ENCODE peak calls at places on chromosomes 16 and 17, in five cellular contexts. One of them, this sample, is unnamed. For H3K9me3 and H3K4me1, the result is how much of the 10 kb centered on the place peaks cover.

GRCh38 chr17:67310406-67310805 is 56.0 kb downstream of the PSMD12 start:
- DNase-seq in uterus: no peak
- DNase-seq in IMR-90: no peak
- DNase-seq in neural progenitor cell: no peak
- DNase-seq in HCT116: no peak
- DNase-seq in this sample: no peak

GRCh38 chr16:3920206-3920605 is 39.7 kb upstream of the CREBBP start:
- DNase-seq in neural progenitor cell: no peak
- DNase-seq in IMR-90: no peak
- DNase-seq in HCT116: no peak
- DNase-seq in uterus: no peak
- DNase-seq in this sample: no peak

GRCh38 chr17:45413498-45413923 is 19.2 kb downstream of the ARHGAP27 start:
- DNase-seq in IMR-90: no peak
- DNase-seq in neural progenitor cell: no peak
- DNase-seq in uterus: no peak
- DNase-seq in HCT116: no peak
- DNase-seq in this sample: no peak

GRCh38 chr16:47888142-47888541 is 267.7 kb downstream of the ABCC12 start:
- DNase-seq in HCT116: no peak
- DNase-seq in neural progenitor cell: peak
- DNase-seq in uterus: no peak
- DNase-seq in IMR-90: peak
- DNase-seq in this sample: no peak

GRCh38 chr17:75552847-75553552 is 27.5 kb downstream of the LLGL2 start:
- DNase-seq in uterus: no peak
- DNase-seq in HCT116: no peak
- DNase-seq in neural progenitor cell: peak
- DNase-seq in IMR-90: peak
- DNase-seq in this sample: peak

GRCh38 chr17:787641-788221 is 5.6 kb downstream of the MRM3 start:
- DNase-seq in HCT116: no peak
- DNase-seq in neural progenitor cell: no peak
- DNase-seq in IMR-90: no peak
- DNase-seq in uterus: no peak
- DNase-seq in this sample: no peak

GRCh38 chr17:49365667-49366066 is 3.6 kb upstream of the ZNF652 start:
- DNase-seq in HCT116: peak
- DNase-seq in IMR-90: no peak
- DNase-seq in neural progenitor cell: peak
- DNase-seq in uterus: no peak
- DNase-seq in this sample: no peak

GRCh38 chr17:74042241-74042640 is 161.2 kb upstream of the RPL38 start:
- DNase-seq in uterus: no peak
- DNase-seq in IMR-90: no peak
- DNase-seq in HCT116: no peak
- DNase-seq in neural progenitor cell: no peak
- DNase-seq in this sample: no peak

GRCh38 chr17:63431939-63432804 is 13.9 kb downstream of the CYB561 start:
- DNase-seq in neural progenitor cell: no peak
- DNase-seq in IMR-90: peak
- DNase-seq in HCT116: no peak
- DNase-seq in uterus: no peak
- DNase-seq in this sample: no peak

GRCh38 chr16:78310990-78311561 is 211.6 kb downstream of the WWOX start:
- DNase-seq in IMR-90: peak
- DNase-seq in neural progenitor cell: peak
- DNase-seq in HCT116: no peak
- DNase-seq in uterus: no peak
- DNase-seq in this sample: peak

GRCh38 chr16:87620201-87620495 is 17.8 kb downstream of the JPH3 start:
- DNase-seq in HCT116: no peak
- DNase-seq in neural progenitor cell: peak
- DNase-seq in IMR-90: no peak
- DNase-seq in uterus: no peak
- DNase-seq in this sample: no peak

GRCh38 chr16:50591800-50592771 is 43.9 kb downstream of the NKD1 start:
- DNase-seq in IMR-90: no peak
- DNase-seq in HCT116: no peak
- DNase-seq in neural progenitor cell: no peak
- DNase-seq in uterus: peak
- DNase-seq in this sample: no peak

GRCh38 chr17:37755455-37755854 is 10.6 kb upstream of the HNF1B start:
- DNase-seq in HCT116: no peak
- DNase-seq in IMR-90: no peak
- DNase-seq in uterus: no peak
- DNase-seq in neural progenitor cell: no peak
- DNase-seq in this sample: no peak

GRCh38 chr16:85390511-85391174 is 222.5 kb upstream of the GSE1 start:
- DNase-seq in HCT116: peak
- DNase-seq in uterus: peak
- DNase-seq in IMR-90: peak
- DNase-seq in neural progenitor cell: no peak
- DNase-seq in this sample: peak

GRCh38 chr16:71229344-71229743 is 1.2 kb downstream of the HYDIN start:
- DNase-seq in uterus: no peak
- DNase-seq in IMR-90: no peak
- DNase-seq in neural progenitor cell: no peak
- DNase-seq in HCT116: no peak
- DNase-seq in this sample: no peak

GRCh38 chr16:71230122-71230845 is at the start of gene HYDIN:
- DNase-seq in IMR-90: peak
- DNase-seq in HCT116: no peak
- DNase-seq in uterus: no peak
- DNase-seq in neural progenitor cell: peak
- DNase-seq in this sample: no peak

GRCh38 chr16:71225145-71225544 is 5.4 kb downstream of the HYDIN start:
- DNase-seq in IMR-90: no peak
- DNase-seq in HCT116: no peak
- DNase-seq in uterus: no peak
- DNase-seq in neural progenitor cell: no peak
- DNase-seq in this sample: no peak

DNA sequence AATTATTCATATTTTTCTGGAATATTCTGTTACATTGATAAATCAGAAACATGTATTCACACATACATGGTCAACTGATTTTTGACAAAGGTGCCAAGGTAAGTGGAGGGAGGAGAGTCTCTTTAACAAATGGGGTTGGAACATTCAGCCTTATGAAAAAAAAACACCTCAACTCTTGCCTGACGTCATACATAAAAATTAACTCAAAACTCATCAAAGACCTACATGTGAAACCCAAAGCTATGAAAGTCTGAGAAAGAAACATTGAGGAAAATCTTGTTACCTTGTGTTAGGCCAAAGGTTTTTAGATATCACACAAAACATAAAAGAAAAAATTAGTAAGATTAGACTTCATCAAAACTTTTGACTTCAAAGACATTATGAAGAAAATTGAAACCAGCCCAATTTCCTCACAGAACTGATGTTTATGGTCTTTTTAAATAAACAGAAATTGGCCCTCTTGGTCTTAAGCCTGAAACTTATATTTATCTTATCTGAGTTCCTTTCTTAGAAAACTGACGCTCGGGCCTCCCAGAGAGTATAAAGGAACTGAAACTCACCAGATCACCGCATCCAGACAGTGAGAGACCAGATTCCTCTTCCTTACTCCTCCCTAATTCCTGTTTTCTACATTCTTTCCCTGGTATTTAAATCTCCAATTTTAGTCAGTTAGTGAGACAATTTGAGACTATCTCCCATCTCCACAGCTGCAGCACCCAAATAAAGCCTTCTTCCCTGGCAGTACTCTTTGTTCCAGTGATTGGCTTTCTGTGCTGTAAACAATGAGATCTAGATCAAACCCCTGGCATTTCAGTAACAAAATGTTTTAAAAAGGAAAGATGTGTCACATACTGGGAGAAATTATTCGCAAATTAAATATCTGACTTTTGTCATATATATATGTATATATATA is 4.0 kb downstream of the HYDIN start:
- DNase-seq in HCT116: no peak
- DNase-seq in IMR-90: no peak
- DNase-seq in uterus: no peak
- DNase-seq in neural progenitor cell: no peak
- DNase-seq in this sample: no peak
- H3K9me3 ChIP-seq in HCT116: under half
- H3K9me3 ChIP-seq in IMR-90: under half
- H3K9me3 ChIP-seq in uterus: under half
- H3K9me3 ChIP-seq in neural progenitor cell: under half
- H3K9me3 ChIP-seq in this sample: under half

GRCh38 chr16:75102595-75102994 is 14.0 kb downstream of the LDHD start:
- DNase-seq in HCT116: no peak
- DNase-seq in neural progenitor cell: no peak
- DNase-seq in IMR-90: no peak
- DNase-seq in uterus: no peak
- DNase-seq in this sample: no peak
- H3K4me1 ChIP-seq in HCT116: under half
- H3K4me1 ChIP-seq in neural progenitor cell: under half
- H3K4me1 ChIP-seq in IMR-90: under half
- H3K4me1 ChIP-seq in uterus: under half
- H3K4me1 ChIP-seq in this sample: under half

GRCh38 chr17:17931159-17931558 is 41.0 kb downstream of the TOM1L2 start:
- DNase-seq in neural progenitor cell: no peak
- DNase-seq in HCT116: no peak
- DNase-seq in IMR-90: no peak
- DNase-seq in uterus: no peak
- DNase-seq in this sample: no peak

GRCh38 chr17:17929655-17930380 is 42.4 kb downstream of the TOM1L2 start:
- DNase-seq in IMR-90: peak
- DNase-seq in uterus: no peak
- DNase-seq in HCT116: no peak
- DNase-seq in neural progenitor cell: no peak
- DNase-seq in this sample: no peak

GRCh38 chr17:17928422-17929386 is 43.5 kb downstream of the TOM1L2 start:
- DNase-seq in IMR-90: no peak
- DNase-seq in uterus: peak
- DNase-seq in HCT116: no peak
- DNase-seq in neural progenitor cell: no peak
- DNase-seq in this sample: peak

GRCh38 chr17:17933775-17934174 is 38.4 kb downstream of the TOM1L2 start:
- DNase-seq in uterus: no peak
- DNase-seq in HCT116: no peak
- DNase-seq in IMR-90: peak
- DNase-seq in neural progenitor cell: no peak
- DNase-seq in this sample: no peak

DNA sequence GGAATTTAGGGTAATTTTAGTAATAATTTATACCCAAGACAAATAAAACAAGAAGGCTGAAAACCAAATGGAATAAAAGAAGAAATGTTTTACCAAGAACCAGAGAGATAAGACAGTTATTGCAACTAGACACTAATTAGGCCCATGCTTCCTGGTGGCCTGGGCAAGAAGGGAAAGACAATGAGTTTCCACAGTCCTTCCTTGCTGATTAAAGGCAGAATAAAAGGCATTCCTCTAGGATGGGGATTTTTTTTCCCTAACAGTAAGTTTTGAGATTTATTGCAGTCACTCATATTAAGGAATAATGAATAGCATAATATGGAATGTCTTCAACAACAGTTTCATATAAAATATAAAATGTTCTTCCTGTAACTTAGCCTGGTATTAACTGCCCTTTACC is 41.5 kb downstream of the TOM1L2 start:
- DNase-seq in IMR-90: no peak
- DNase-seq in HCT116: no peak
- DNase-seq in neural progenitor cell: no peak
- DNase-seq in uterus: no peak
- DNase-seq in this sample: no peak
- H3K4me3 ChIP-seq in IMR-90: no peak
- H3K4me3 ChIP-seq in HCT116: no peak
- H3K4me3 ChIP-seq in neural progenitor cell: no peak
- H3K4me3 ChIP-seq in uterus: no peak
- H3K4me3 ChIP-seq in this sample: no peak

DNA sequence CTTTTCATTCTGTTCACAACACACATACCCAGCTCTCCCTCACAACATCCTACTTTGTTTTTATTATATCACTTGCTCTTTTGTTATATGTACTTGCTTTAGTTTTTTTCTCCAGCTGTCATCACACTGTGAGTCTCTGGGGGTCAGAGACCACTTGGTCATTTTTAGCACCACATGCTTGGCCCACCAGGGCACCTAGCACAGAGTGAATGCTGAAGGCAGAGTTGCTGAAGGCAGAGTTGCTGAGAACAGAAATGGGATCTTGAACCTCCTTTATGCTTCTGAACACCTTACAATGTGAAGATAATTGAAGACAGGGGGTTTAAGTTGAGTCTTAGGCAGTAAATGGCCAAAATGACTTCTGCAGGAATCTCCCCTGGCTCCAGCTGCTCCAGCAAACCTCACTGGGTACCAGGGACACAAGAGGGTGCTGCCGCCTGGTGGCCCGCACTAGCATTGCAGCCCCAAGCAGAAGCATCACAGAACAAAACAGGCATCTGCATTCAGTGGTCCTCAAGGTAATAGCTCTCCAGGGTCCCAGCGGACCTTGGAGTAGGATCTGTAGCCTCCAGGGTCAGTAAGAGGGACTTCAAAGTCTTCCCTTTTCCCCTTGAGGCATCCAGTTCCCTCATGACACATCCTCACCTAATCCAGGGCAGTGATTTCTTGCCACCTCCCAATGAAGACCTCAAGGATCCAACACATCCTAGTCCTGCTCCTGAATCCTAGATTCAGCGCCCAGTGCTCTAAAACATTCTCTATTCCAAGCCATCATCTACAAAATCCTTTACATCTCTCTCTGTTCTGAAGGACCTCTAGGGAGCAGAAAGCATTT is 1972.6 kb downstream of the TP53TG3F start:
- DNase-seq in IMR-90: no peak
- DNase-seq in HCT116: no peak
- DNase-seq in neural progenitor cell: no peak
- DNase-seq in uterus: no peak
- DNase-seq in this sample: no peak
- H3K9me3 ChIP-seq in IMR-90: under half
- H3K9me3 ChIP-seq in HCT116: under half
- H3K9me3 ChIP-seq in neural progenitor cell: under half
- H3K9me3 ChIP-seq in uterus: under half
- H3K9me3 ChIP-seq in this sample: under half

GRCh38 chr16:27272076-27272475 is 3.5 kb upstream of the NSMCE1 start:
- DNase-seq in neural progenitor cell: no peak
- DNase-seq in HCT116: no peak
- DNase-seq in IMR-90: no peak
- DNase-seq in uterus: no peak
- DNase-seq in this sample: no peak

GRCh38 chr16:27270389-27270788 is 1.8 kb upstream of the NSMCE1 start:
- DNase-seq in uterus: no peak
- DNase-seq in neural progenitor cell: no peak
- DNase-seq in IMR-90: no peak
- DNase-seq in HCT116: no peak
- DNase-seq in this sample: no peak

GRCh38 chr16:27268376-27269299 is at the start of gene NSMCE1:
- DNase-seq in IMR-90: peak
- DNase-seq in uterus: peak
- DNase-seq in HCT116: peak
- DNase-seq in neural progenitor cell: peak
- DNase-seq in this sample: peak

GRCh38 chr16:27267037-27267677 is 1.4 kb downstream of the NSMCE1 start:
- DNase-seq in IMR-90: no peak
- DNase-seq in HCT116: no peak
- DNase-seq in uterus: no peak
- DNase-seq in neural progenitor cell: no peak
- DNase-seq in this sample: no peak

GRCh38 chr16:27269300-27270150 is 953 bp upstream of the NSMCE1 start:
- DNase-seq in HCT116: no peak
- DNase-seq in uterus: no peak
- DNase-seq in IMR-90: no peak
- DNase-seq in neural progenitor cell: no peak
- DNase-seq in this sample: no peak
- H3K4me1 ChIP-seq in HCT116: half or more
- H3K4me1 ChIP-seq in uterus: under half
- H3K4me1 ChIP-seq in IMR-90: under half
- H3K4me1 ChIP-seq in neural progenitor cell: under half
- H3K4me1 ChIP-seq in this sample: under half

This sample was measured in SJSA1.